ENCODE peak calls at places on chromosome 21, in four cellular contexts. X is NCI-H1105; N is BE2C; A is activated CD8-positive, alpha-beta memory T cell treated with anti-CD3 and anti-CD28 coated beads for 48 hours. F is an unnamed sample.

GRCh38 chr21:27134513-27134912 is 167.6 kb upstream of the ADAMTS5 start:
- DNase-seq in X (no peak), N (peak; percentile 80), A (no peak), F (peak; percentile 11)

GRCh38 chr21:42118901-42119300 is 47.8 kb downstream of the UMODL1 start:
- DNase-seq in X (no peak), N (no peak), A (no peak), F (no peak)

GRCh38 chr21:20257052-20257451 is 741.2 kb upstream of the NCAM2 start:
- DNase-seq in X (no peak), N (no peak), A (no peak), F (no peak)

GRCh38 chr21:34227386-34227852 is 136.4 kb upstream of the KCNE2 start:
- DNase-seq in X (no peak), N (no peak), A (no peak), F (no peak)

GRCh38 chr21:23155281-23155680 is 2157.1 kb downstream of the NCAM2 start:
- DNase-seq in X (no peak), N (no peak), A (no peak), F (no peak)

GRCh38 chr21:19993186-19993711 is 1005.0 kb upstream of the NCAM2 start:
- DNase-seq in X (no peak), N (no peak), A (no peak), F (no peak)

GRCh38 chr21:37264808-37265207 is 2.3 kb downstream of the VPS26C start:
- DNase-seq in X (no peak), N (no peak), A (no peak), F (no peak)

GRCh38 chr21:20997308-20997632 is 939 bp upstream of the NCAM2 start:
- DNase-seq in X (no peak), N (no peak), A (no peak), F (no peak)

GRCh38 chr21:36004441-36004840 is 55.9 kb downstream of the SETD4 start:
- DNase-seq in X (no peak), N (no peak), A (no peak), F (no peak)

GRCh38 chr21:22791376-22791775 is 1793.2 kb downstream of the NCAM2 start:
- DNase-seq in X (peak; percentile 96), N (no peak), A (no peak), F (no peak)

GRCh38 chr21:44011774-44012473 is at the start of gene TRAPPC10:
- DNase-seq in X (peak; percentile 73), N (peak; percentile 89), A (peak; percentile 72), F (peak; percentile 69)

GRCh38 chr21:27532081-27532480 is 565.2 kb upstream of the ADAMTS5 start:
- DNase-seq in X (no peak), N (no peak), A (no peak), F (no peak)

GRCh38 chr21:37219766-37220432 is 47.2 kb downstream of the VPS26C start:
- DNase-seq in X (no peak), N (no peak), A (no peak), F (peak; percentile 20)

GRCh38 chr21:28298251-28298672 is 694.4 kb downstream of the LTN1 start:
- DNase-seq in X (no peak), N (no peak), A (no peak), F (no peak)

GRCh38 chr21:31253684-31254083 is 90.4 kb downstream of the TIAM1 start:
- DNase-seq in X (no peak), N (no peak), A (no peak), F (no peak)

GRCh38 chr21:42111470-42111743 is 40.3 kb downstream of the UMODL1 start:
- DNase-seq in X (no peak), N (no peak), A (no peak), F (no peak)

GRCh38 chr21:16084776-16085364 is 355.1 kb downstream of the USP25 start:
- DNase-seq in X (no peak), N (no peak), A (no peak), F (no peak)

GRCh38 chr21:15617968-15618367 is 111.8 kb upstream of the USP25 start:
- DNase-seq in X (peak; percentile 20), N (no peak), A (no peak), F (no peak)

GRCh38 chr21:42614811-42615342 is 38.5 kb upstream of the PDE9A start:
- DNase-seq in X (no peak), N (peak; percentile 51), A (no peak), F (no peak)

GRCh38 chr21:26732442-26733221 is 112.6 kb downstream of the ADAMTS1 start:
- DNase-seq in X (no peak), N (peak; percentile 68), A (no peak), F (no peak)

GRCh38 chr21:16755061-16755460 is 757.8 kb upstream of the CXADR start:
- DNase-seq in X (no peak), N (no peak), A (no peak), F (no peak)

GRCh38 chr21:45041351-45041805 is 33.0 kb upstream of the ADARB1 start:
- DNase-seq in X (no peak), N (peak; percentile 67), A (no peak), F (no peak)

GRCh38 chr21:44949161-44950015 is 9.6 kb downstream of the SLX9 start:
- DNase-seq in X (peak; percentile 28), N (peak; percentile 90), A (no peak), F (no peak)

GRCh38 chr21:37210017-37210593 is 57.0 kb downstream of the VPS26C start:
- DNase-seq in X (no peak), N (no peak), A (no peak), F (no peak)

GRCh38 chr21:29287383-29287782 is 11.3 kb upstream of the BACH1 start:
- DNase-seq in X (no peak), N (no peak), A (no peak), F (no peak)

GRCh38 chr21:41669533-41669830 is 97.4 kb downstream of the RIPK4 start:
- DNase-seq in X (no peak), N (no peak), A (no peak), F (no peak)

GRCh38 chr21:46036696-46037337 is 55.2 kb downstream of the COL6A1 start:
- DNase-seq in X (no peak), N (no peak), A (no peak), F (no peak)

GRCh38 chr21:34807146-34807880 is 138.5 kb downstream of the CLIC6 start:
- DNase-seq in X (no peak), N (no peak), A (peak; percentile 52), F (no peak)

GRCh38 chr21:36980280-36981048 is 14.0 kb upstream of the HLCS start:
- DNase-seq in X (peak; percentile 55), N (peak; percentile 33), A (no peak), F (peak; percentile 36)

GRCh38 chr21:37849703-37850102 is 66.6 kb downstream of the KCNJ6 start:
- DNase-seq in X (no peak), N (no peak), A (no peak), F (no peak)

GRCh38 chr21:43764576-43765495 is 11.3 kb downstream of the CSTB start:
- DNase-seq in X (no peak), N (no peak), A (no peak), F (no peak)

GRCh38 chr21:36615274-36615964 is 83.5 kb upstream of the SIM2 start:
- DNase-seq in X (no peak), N (no peak), A (no peak), F (no peak)

GRCh38 chr21:34865922-34866271 is 183.2 kb downstream of the RUNX1 start:
- DNase-seq in X (no peak), N (no peak), A (no peak), F (no peak)

GRCh38 chr21:39518845-39519205 is 67.1 kb downstream of the SH3BGR start:
- DNase-seq in X (no peak), N (no peak), A (no peak), F (no peak)

GRCh38 chr21:42007541-42007940 is 2.6 kb downstream of the ZBTB21 start:
- DNase-seq in X (no peak), N (no peak), A (no peak), F (no peak)

GRCh38 chr21:46100020-46100419 is 2.1 kb downstream of the COL6A2 start:
- DNase-seq in X (no peak), N (no peak), A (no peak), F (no peak)

F was measured in NCI-H774.